ENCODE peak calls at places on chromosomes 3 and 15, in six cellular contexts. Y, S, P, W, U and N are unnamed samples.

GRCh38 chr15:92898988-92899909 is 875 bp upstream of the CHD2 start:
- DNase-seq in W (no peak), S (peak), U (no peak), Y (peak), P (no peak), N (no peak)

GRCh38 chr3:16399473-16399872 is 114.0 kb downstream of the RFTN1 start:
- DNase-seq in W (no peak), P (no peak), U (no peak), Y (peak), S (no peak), N (no peak)

GRCh38 chr15:83248151-83248851 is 36.2 kb downstream of the BNC1 start:
- DNase-seq in W (peak), S (peak), U (no peak), Y (peak), P (peak), N (peak)

GRCh38 chr15:73838795-73839565 is 34.4 kb upstream of the TBC1D21 start:
- DNase-seq in U (no peak), Y (no peak), S (no peak), P (peak), W (no peak), N (no peak)

GRCh38 chr15:29681486-29681845 is 140.8 kb downstream of the TJP1 start:
- DNase-seq in P (no peak), S (no peak), U (no peak), W (no peak), Y (no peak), N (no peak)

GRCh38 chr15:100248236-100248635 is 93.5 kb downstream of the ADAMTS17 start:
- DNase-seq in Y (no peak), U (no peak), W (no peak), S (no peak), P (no peak), N (no peak)

GRCh38 chr3:77038468-77038927 is 1.4 kb upstream of the ROBO2 start:
- DNase-seq in S (peak), Y (peak), P (peak), W (no peak), U (no peak), N (peak)

GRCh38 chr3:14435175-14436011 is 33.0 kb downstream of the SLC6A6 start:
- DNase-seq in Y (no peak), P (peak), W (no peak), S (no peak), U (no peak), N (no peak)

GRCh38 chr15:78059110-78059839 is 18.2 kb downstream of the TBC1D2B start:
- DNase-seq in U (no peak), S (no peak), W (no peak), P (no peak), Y (peak), N (no peak)

GRCh38 chr3:126889276-126890201 is 93.4 kb upstream of the PLXNA1 start:
- DNase-seq in U (no peak), Y (no peak), W (no peak), S (no peak), P (no peak), N (no peak)

GRCh38 chr15:43977072-43977884 is 150.5 kb downstream of the WDR76 start:
- DNase-seq in Y (no peak), P (no peak), S (no peak), U (no peak), W (peak), N (no peak)

GRCh38 chr3:168933614-168934013 is 729.9 kb downstream of the MECOM start:
- DNase-seq in W (no peak), S (no peak), U (no peak), Y (no peak), P (no peak), N (no peak)

GRCh38 chr3:98555025-98555379 is 23.2 kb downstream of the GPR15 start:
- DNase-seq in U (no peak), W (no peak), S (no peak), Y (no peak), P (no peak), N (no peak)

GRCh38 chr3:11699083-11699427 is 55.3 kb upstream of the VGLL4 start:
- DNase-seq in Y (no peak), S (no peak), U (no peak), W (no peak), P (no peak), N (no peak)

GRCh38 chr3:48273594-48274211 is 32.8 kb downstream of the ZNF589 start:
- DNase-seq in Y (peak), S (peak), P (peak), W (peak), U (peak), N (peak)

GRCh38 chr3:62876064-62876463 is 848 bp upstream of the CADPS start:
- DNase-seq in P (peak), W (no peak), S (no peak), U (no peak), Y (no peak), N (peak)

GRCh38 chr3:98209244-98209643 is 42.7 kb downstream of the OR5H15 start:
- DNase-seq in U (no peak), W (no peak), P (no peak), Y (no peak), S (no peak), N (no peak)

GRCh38 chr3:195554458-195554857 is 11.3 kb upstream of the PPP1R2 start:
- DNase-seq in P (no peak), U (no peak), S (no peak), Y (no peak), W (no peak), N (no peak)

GRCh38 chr3:113166719-113167492 is 44.5 kb upstream of the BOC start:
- DNase-seq in S (peak), W (no peak), P (peak), U (no peak), Y (no peak), N (no peak)

GRCh38 chr3:32847520-32847919 is 29.7 kb downstream of the TRIM71 start:
- DNase-seq in S (no peak), P (no peak), U (no peak), Y (no peak), W (no peak), N (no peak)

GRCh38 chr3:13011369-13012227 is 61.6 kb downstream of the IQSEC1 start:
- DNase-seq in W (peak), S (no peak), U (peak), Y (peak), P (peak), N (peak)

GRCh38 chr3:116155830-116156229 is 289.5 kb downstream of the LSAMP start:
- DNase-seq in S (no peak), U (no peak), W (no peak), Y (no peak), P (no peak), N (no peak)

GRCh38 chr3:195119461-195120198 is 151.3 kb downstream of the XXYLT1 start:
- DNase-seq in P (no peak), Y (no peak), W (no peak), S (no peak), U (no peak), N (no peak)

GRCh38 chr3:152375546-152375945 is 106.8 kb downstream of the MBNL1 start:
- DNase-seq in U (no peak), Y (no peak), S (no peak), W (no peak), P (no peak), N (no peak)

GRCh38 chr3:23656199-23656598 is 149.6 kb upstream of the UBE2E1 start:
- DNase-seq in Y (no peak), P (no peak), U (no peak), W (no peak), S (no peak), N (no peak)

GRCh38 chr15:33067456-33067855 is 127.1 kb downstream of the FMN1 start:
- DNase-seq in Y (no peak), S (no peak), U (no peak), W (no peak), P (no peak), N (no peak)

GRCh38 chr15:95086543-95087252 is 855.3 kb downstream of the MCTP2 start:
- DNase-seq in Y (no peak), S (no peak), U (no peak), P (no peak), W (no peak), N (no peak)

GRCh38 chr15:57969355-57969754 is 96.2 kb downstream of the ALDH1A2 start:
- DNase-seq in W (no peak), Y (no peak), P (no peak), U (no peak), S (no peak), N (no peak)

GRCh38 chr15:86620113-86620512 is 540.4 kb downstream of the AGBL1 start:
- DNase-seq in U (no peak), Y (no peak), P (no peak), S (no peak), W (no peak), N (no peak)

GRCh38 chr3:46852839-46853355 is 10.3 kb downstream of the MYL3 start:
- DNase-seq in S (no peak), U (peak), P (no peak), Y (no peak), W (no peak), N (no peak)

GRCh38 chr3:4770561-4770960 is 208.7 kb upstream of the BHLHE40 start:
- DNase-seq in W (no peak), P (no peak), Y (no peak), S (no peak), U (no peak), N (no peak)

GRCh38 chr3:150439657-150440056 is 31.6 kb downstream of the TSC22D2 start:
- DNase-seq in S (no peak), P (no peak), Y (no peak), U (no peak), W (no peak), N (no peak)

GRCh38 chr15:25407950-25408349 is 30.9 kb downstream of the UBE3A start:
- DNase-seq in S (no peak), W (no peak), U (no peak), Y (no peak), P (no peak), N (no peak)

GRCh38 chr15:51726302-51727073 is 11.0 kb downstream of the LYSMD2 start:
- DNase-seq in Y (no peak), S (peak), P (no peak), W (peak), U (no peak), N (peak)

GRCh38 chr15:89768071-89768500 is 8.0 kb upstream of the MESP2 start:
- DNase-seq in S (no peak), P (no peak), W (no peak), Y (no peak), U (no peak), N (no peak)

GRCh38 chr15:69604050-69604378 is 151.4 kb downstream of the RPLP1 start:
- DNase-seq in U (no peak), W (no peak), Y (peak), S (no peak), P (no peak), N (no peak)

GRCh38 chr3:55795736-55796135 is 308.6 kb upstream of the WNT5A start:
- DNase-seq in S (no peak), Y (no peak), W (no peak), P (no peak), U (no peak), N (no peak)

GRCh38 chr3:56917740-56918568 is 116.2 kb upstream of the ARHGEF3 start:
- DNase-seq in P (no peak), Y (peak), S (no peak), W (peak), U (no peak), N (no peak)